ENCODE peak calls at places on chromosomes 6 and 20, in four cellular contexts. X, J, D and B are unnamed samples.

GRCh38 chr6:167795874-167796667 is 30.6 kb upstream of the AFDN start:
- DNase-seq in D (no peak), X (peak), J (peak), B (peak)

GRCh38 chr6:30548375-30548774 is 7.9 kb downstream of the GNL1 start:
- DNase-seq in J (no peak), D (no peak), X (no peak), B (no peak)

GRCh38 chr20:38150595-38151170 is 14.4 kb downstream of the TGM2 start:
- DNase-seq in X (no peak), D (no peak), J (no peak), B (no peak)

GRCh38 chr20:20519269-20519668 is 151.4 kb downstream of the INSM1 start:
- DNase-seq in J (no peak), X (no peak), D (no peak), B (no peak)

GRCh38 chr20:63864545-63864977 is 509 bp upstream of the TPD52L2 start:
- DNase-seq in D (no peak), X (no peak), J (no peak), B (no peak)

GRCh38 chr6:163364641-163365040 is 49.9 kb upstream of the QKI start:
- DNase-seq in D (no peak), J (no peak), X (no peak), B (no peak)

GRCh38 chr6:165726915-165727314 is 63.9 kb upstream of the PDE10A start:
- DNase-seq in X (no peak), D (no peak), J (no peak), B (peak)

GRCh38 chr6:30075094-30075986 is at the start of gene RNF39:
- DNase-seq in D (no peak), X (peak), J (peak), B (no peak)

GRCh38 chr6:32176476-32177181 is 745 bp upstream of the AGPAT1 start:
- DNase-seq in X (no peak), J (no peak), D (no peak), B (no peak)

GRCh38 chr6:107776415-107776814 is 47.7 kb downstream of the SCML4 start:
- DNase-seq in D (no peak), J (no peak), X (no peak), B (no peak)

GRCh38 chr6:4350571-4351505 is 215.5 kb upstream of the ECI2 start:
- DNase-seq in X (no peak), J (no peak), D (no peak), B (no peak)

GRCh38 chr20:14879020-14879697 is 541.7 kb upstream of the FLRT3 start:
- DNase-seq in D (no peak), J (no peak), X (no peak), B (no peak)

GRCh38 chr6:73290435-73290834 is 27.4 kb upstream of the KHDC1 start:
- DNase-seq in J (no peak), D (no peak), X (no peak), B (no peak)

GRCh38 chr20:41299899-41300298 is 17.6 kb downstream of the ZHX3 start:
- DNase-seq in D (no peak), X (no peak), J (no peak), B (peak)

GRCh38 chr20:39823239-39823638 is 861.1 kb downstream of the DHX35 start:
- DNase-seq in J (no peak), X (no peak), D (no peak), B (no peak)

GRCh38 chr6:49551126-49551865 is 828 bp downstream of the C6orf141 start:
- DNase-seq in D (no peak), X (no peak), J (peak), B (no peak)

GRCh38 chr6:122735618-122736017 is 43.9 kb upstream of the FABP7 start:
- DNase-seq in X (no peak), D (no peak), J (no peak), B (no peak)

GRCh38 chr6:44415424-44415823 is 27.9 kb downstream of the CDC5L start:
- DNase-seq in J (no peak), D (no peak), X (no peak), B (no peak)

GRCh38 chr6:155487362-155488130 is 31.9 kb upstream of the NOX3 start:
- DNase-seq in J (no peak), X (no peak), D (no peak), B (no peak)

GRCh38 chr6:16168121-16168520 is 39.2 kb downstream of the MYLIP start:
- DNase-seq in X (peak), J (no peak), D (no peak), B (no peak)

GRCh38 chr6:44035621-44036020 is 91.6 kb downstream of the MRPL14 start:
- DNase-seq in X (no peak), J (no peak), D (peak), B (no peak)

GRCh38 chr20:63751471-63752271 is 12.1 kb downstream of the SLC2A4RG start:
- DNase-seq in X (no peak), J (no peak), D (no peak), B (no peak)

GRCh38 chr6:135722679-135723078 is 128.8 kb upstream of the PDE7B start:
- DNase-seq in D (no peak), X (no peak), J (no peak), B (no peak)

GRCh38 chr6:12383448-12383847 is 93.3 kb downstream of the EDN1 start:
- DNase-seq in X (no peak), J (no peak), D (no peak), B (no peak)
- H3K27ac ChIP-seq in X (no peak), J (no peak), D (no peak), B (no peak)

GRCh38 chr20:54103067-54103761 is 32.8 kb upstream of the BCAS1 start:
- DNase-seq in D (peak), J (peak), X (peak), B (no peak)
- H3K4me3 ChIP-seq in D (no peak), J (no peak), X (no peak), B (no peak)

DNA sequence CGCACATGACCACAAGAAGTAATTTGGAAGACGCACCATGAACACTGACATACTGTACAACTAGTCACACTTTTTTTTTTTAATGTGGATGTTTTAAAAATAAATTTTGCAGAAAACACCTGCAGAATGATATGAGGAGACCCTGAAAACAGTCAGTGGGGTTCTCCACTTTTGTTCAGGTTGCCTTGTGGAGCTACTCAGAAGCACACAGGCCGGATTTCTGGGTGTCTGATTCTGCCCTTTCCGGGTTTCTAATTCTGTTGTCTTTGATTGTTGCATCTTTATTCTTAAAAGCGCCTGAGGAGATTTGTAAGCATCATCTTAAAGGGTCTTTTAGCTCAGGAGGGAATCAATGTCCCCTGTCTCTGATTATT is 74.5 kb downstream of the SSR1 start:
- DNase-seq in J (no peak), D (no peak), X (no peak), B (no peak)
- H3K27ac ChIP-seq in J (no peak), D (peak), X (no peak), B (no peak)

GRCh38 chr6:134115715-134116074 is 63.3 kb upstream of the SLC2A12 start:
- DNase-seq in X (no peak), J (no peak), D (no peak), B (no peak)

GRCh38 chr6:134117409-134117808 is 65.0 kb upstream of the SLC2A12 start:
- DNase-seq in D (no peak), J (no peak), X (no peak), B (peak)

GRCh38 chr6:134114489-134114888 is 62.1 kb upstream of the SLC2A12 start:
- DNase-seq in J (no peak), D (no peak), X (no peak), B (no peak)

GRCh38 chr6:134111062-134111677 is 58.7 kb upstream of the SLC2A12 start:
- DNase-seq in X (peak), D (no peak), J (peak), B (no peak)

GRCh38 chr6:134114918-134115714 is 62.7 kb upstream of the SLC2A12 start:
- DNase-seq in X (no peak), D (no peak), J (no peak), B (peak)
- H3K4me3 ChIP-seq in X (no peak), D (no peak), J (peak), B (no peak)

DNA sequence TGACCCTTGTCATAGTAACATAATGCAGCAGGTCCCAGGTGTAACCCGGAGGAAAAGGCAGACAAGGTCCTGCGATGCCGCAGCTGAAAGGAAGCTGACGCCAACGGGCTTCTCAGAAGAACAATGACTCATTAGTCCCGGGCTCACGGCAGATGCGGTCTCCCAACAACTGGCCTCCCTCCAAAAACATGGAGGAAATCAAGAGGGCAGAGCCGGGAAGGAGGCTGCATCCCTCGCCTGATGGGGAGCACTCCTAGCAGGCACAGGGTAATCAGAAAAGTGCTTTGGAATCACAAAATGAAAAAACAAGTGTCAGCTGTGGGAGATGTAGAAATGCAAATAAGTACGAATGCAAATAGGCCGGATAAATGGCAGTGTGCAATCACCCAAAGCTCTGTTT is 165.2 kb upstream of the AGPAT4 start:
- DNase-seq in D (no peak), X (no peak), J (peak), B (no peak)
- H3K27ac ChIP-seq in D (no peak), X (peak), J (no peak), B (peak)

GRCh38 chr6:137488736-137489409 is 5.3 kb downstream of the OLIG3 start:
- DNase-seq in J (no peak), X (no peak), D (peak), B (peak)
- H3K4me3 ChIP-seq in J (peak), X (no peak), D (no peak), B (peak)

DNA sequence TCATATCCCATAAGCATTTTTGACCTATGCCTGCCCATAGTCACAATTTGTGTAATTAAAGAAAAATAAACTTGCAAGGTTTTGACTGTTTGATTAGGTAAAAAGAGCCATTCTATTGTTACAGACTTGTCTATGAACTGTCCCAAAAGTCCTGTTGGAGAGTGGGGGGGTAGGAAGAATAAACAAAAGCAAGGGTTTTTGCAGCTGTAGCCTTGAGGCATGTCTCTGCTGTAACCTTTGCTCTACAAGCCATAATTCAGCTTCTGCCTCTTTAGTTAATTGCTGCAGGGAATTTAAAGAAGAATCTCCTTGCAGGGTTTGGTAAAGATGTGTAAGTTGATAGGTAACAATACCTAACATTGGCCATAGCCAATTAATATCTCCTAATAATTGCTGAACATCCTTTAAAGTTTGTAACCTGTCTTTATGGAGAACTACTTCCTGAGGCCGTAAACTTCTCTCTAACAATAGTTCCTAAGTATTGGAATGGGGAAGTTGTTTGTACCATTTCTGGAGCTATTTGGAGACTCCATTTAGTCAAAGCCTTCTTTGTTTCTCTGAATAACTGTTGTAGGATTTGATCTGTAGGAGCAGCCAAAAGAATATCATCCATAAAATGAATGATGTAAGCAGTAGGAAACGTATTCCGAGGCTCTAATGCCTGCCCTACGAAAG is 7.9 kb upstream of the ABHD12 start:
- DNase-seq in X (no peak), J (no peak), D (no peak), B (no peak)
- H3K27ac ChIP-seq in X (no peak), J (no peak), D (no peak), B (no peak)

GRCh38 chr6:131917763-131918649 is 33.2 kb downstream of the CCN2 start:
- DNase-seq in J (no peak), D (no peak), X (no peak), B (no peak)

GRCh38 chr6:131918650-131919355 is 32.4 kb downstream of the CCN2 start:
- DNase-seq in J (no peak), X (no peak), D (no peak), B (no peak)

GRCh38 chr6:131914967-131915751 is 36.0 kb downstream of the CCN2 start:
- DNase-seq in J (peak), X (peak), D (no peak), B (no peak)

GRCh38 chr6:131916847-131917246 is 34.3 kb downstream of the CCN2 start:
- DNase-seq in J (no peak), X (no peak), D (no peak), B (no peak)

GRCh38 chr6:131917318-131917717 is 33.9 kb downstream of the CCN2 start:
- DNase-seq in J (no peak), D (no peak), X (no peak), B (no peak)
- H3K4me3 ChIP-seq in J (no peak), D (no peak), X (no peak), B (no peak)

GRCh38 chr6:1624848-1625341 is 15.2 kb downstream of the FOXC1 start:
- DNase-seq in D (no peak), X (no peak), J (no peak), B (no peak)
- H3K27ac ChIP-seq in D (no peak), X (no peak), J (peak), B (peak)

GRCh38 chr6:105014954-105015353 is 58.0 kb downstream of the LIN28B start:
- DNase-seq in X (no peak), J (no peak), D (no peak), B (no peak)
- H3K4me3 ChIP-seq in X (no peak), J (no peak), D (no peak), B (no peak)